ENCODE peak calls at places on chromosomes 5 and 9, in five cellular contexts. E is tibial nerve; Q is dorsolateral prefrontal cortex; R is CD8-positive, alpha-beta T cell; B is stomach. A is an unnamed sample. For H3K27me3, the result is how much of the 10 kb centered on the place peaks cover.

GRCh38 chr5:94467560-94468504 is 150.6 kb downstream of the KIAA0825 start:
- DNase-seq in E (no peak), B (no peak), R (no peak), Q (no peak), A (no peak)

GRCh38 chr9:136014147-136014927 is 53.2 kb upstream of the UBAC1 start:
- DNase-seq in E (no peak), B (no peak), Q (no peak), R (no peak), A (no peak)

GRCh38 chr5:1525624-1525985 is 1.8 kb upstream of the LPCAT1 start:
- DNase-seq in E (peak), Q (no peak), R (no peak), B (peak), A (no peak)

GRCh38 chr5:176857514-176858273 is 41.5 kb downstream of the HK3 start:
- DNase-seq in Q (no peak), R (no peak), E (no peak), B (no peak), A (no peak)

GRCh38 chr5:168939131-168939530 is 360.0 kb upstream of the PANK3 start:
- DNase-seq in R (no peak), Q (no peak), E (no peak), B (no peak), A (no peak)

GRCh38 chr5:68269820-68270219 is 54.3 kb downstream of the PIK3R1 start:
- DNase-seq in E (no peak), B (no peak), Q (no peak), R (no peak), A (no peak)

GRCh38 chr5:132446621-132447020 is 44.0 kb downstream of the IRF1 start:
- DNase-seq in B (peak), E (peak), Q (peak), R (no peak), A (no peak)

GRCh38 chr5:149317281-149318048 is 27.8 kb upstream of the GRPEL2 start:
- DNase-seq in B (peak), Q (no peak), R (peak), E (no peak), A (no peak)

GRCh38 chr5:134583821-134584220 is 48.8 kb downstream of the SAR1B start:
- DNase-seq in E (no peak), B (no peak), R (no peak), Q (no peak), A (no peak)

GRCh38 chr5:9046756-9047481 is 499.0 kb downstream of the SEMA5A start:
- DNase-seq in B (no peak), R (no peak), E (no peak), Q (no peak), A (no peak)

GRCh38 chr9:134025606-134026541 is 593 bp downstream of the BRD3OS start:
- DNase-seq in R (peak), Q (no peak), E (no peak), B (peak), A (peak)

GRCh38 chr9:38066907-38067610 is 2.0 kb downstream of the SHB start:
- DNase-seq in E (no peak), B (peak), R (no peak), Q (no peak), A (no peak)

GRCh38 chr9:215631-216155 is 1.0 kb downstream of the DOCK8 start:
- DNase-seq in R (no peak), B (no peak), E (no peak), Q (no peak), A (no peak)

GRCh38 chr5:130992095-130992494 is 173.0 kb downstream of the HINT1 start:
- DNase-seq in Q (no peak), R (no peak), E (no peak), B (no peak), A (no peak)

GRCh38 chr9:121947683-121948300 is 145.3 kb downstream of the TTLL11 start:
- DNase-seq in E (no peak), Q (no peak), R (no peak), B (no peak), A (no peak)

GRCh38 chr5:36359267-36359666 is 57.6 kb upstream of the RANBP3L start:
- DNase-seq in E (no peak), Q (no peak), R (no peak), B (no peak), A (no peak)

GRCh38 chr5:138240690-138241385 is 27.7 kb upstream of the CDC23 start:
- DNase-seq in Q (no peak), B (no peak), E (no peak), R (no peak), A (no peak)

GRCh38 chr5:113612060-113612496 is 98.6 kb downstream of the YTHDC2 start:
- DNase-seq in B (no peak), Q (no peak), R (no peak), E (no peak), A (no peak)

GRCh38 chr9:107794259-107794658 is 304.7 kb upstream of the KLF4 start:
- DNase-seq in Q (no peak), E (no peak), B (no peak), R (no peak), A (no peak)

GRCh38 chr5:176793343-176793699 is 17.0 kb upstream of the UNC5A start:
- DNase-seq in R (no peak), E (no peak), B (no peak), Q (no peak), A (no peak)

GRCh38 chr9:115109486-115109885 is 8.5 kb downstream of the TNC start:
- DNase-seq in E (no peak), Q (no peak), R (no peak), B (no peak), A (no peak)

GRCh38 chr9:120394058-120394669 is 185.8 kb downstream of the CDK5RAP2 start:
- DNase-seq in Q (no peak), R (no peak), E (no peak), B (no peak), A (no peak)

GRCh38 chr9:99353408-99353807 is 131.3 kb downstream of the SEC61B start:
- DNase-seq in B (no peak), R (no peak), E (no peak), Q (no peak), A (no peak)

GRCh38 chr5:83632874-83633273 is 87.8 kb downstream of the HAPLN1 start:
- DNase-seq in B (no peak), Q (no peak), E (no peak), R (no peak), A (no peak)

GRCh38 chr5:180026725-180027448 is 44.7 kb downstream of the RNF130 start:
- DNase-seq in B (no peak), E (no peak), R (no peak), Q (no peak), A (no peak)

GRCh38 chr5:96582343-96582742 is 79.8 kb upstream of the CAST start:
- DNase-seq in E (no peak), R (no peak), Q (peak), B (no peak), A (no peak)

GRCh38 chr5:161105563-161105962 is 253.6 kb upstream of the ATP10B start:
- DNase-seq in Q (no peak), R (no peak), E (no peak), B (no peak), A (no peak)

GRCh38 chr5:35822541-35822940 is 34.1 kb upstream of the IL7R start:
- DNase-seq in Q (no peak), R (peak), E (no peak), B (no peak), A (no peak)

GRCh38 chr5:170571331-170571731 is 67.5 kb downstream of the KCNIP1 start:
- DNase-seq in E (no peak), Q (no peak), R (no peak), B (no peak), A (no peak)

GRCh38 chr9:134648701-134649525 is 7.3 kb downstream of the COL5A1 start:
- DNase-seq in Q (no peak), E (no peak), R (no peak), B (no peak), A (no peak)

GRCh38 chr5:568809-569208 is 43.3 kb upstream of the CEP72 start:
- DNase-seq in B (no peak), Q (no peak), R (no peak), E (no peak), A (no peak)

DNA sequence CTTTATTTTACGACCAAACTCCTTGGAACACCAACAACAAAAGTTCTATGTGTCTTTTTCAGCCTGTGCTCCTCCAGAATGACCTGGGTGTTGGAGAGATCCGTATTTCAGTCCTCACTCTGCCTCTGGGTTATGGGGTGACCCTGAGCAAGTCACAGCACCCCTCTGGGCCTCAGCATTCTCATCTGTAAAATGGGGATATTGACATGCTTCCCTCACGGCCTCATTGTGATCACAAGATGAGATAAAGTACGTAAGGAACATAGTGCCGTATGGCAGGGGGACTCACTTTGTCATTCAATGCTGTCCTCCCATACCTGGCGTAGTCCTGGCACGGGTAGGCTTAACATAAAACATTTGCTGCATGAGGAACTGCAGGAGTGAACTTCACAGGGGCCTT is 123.0 kb upstream of the HAND1 start:
- DNase-seq in R (no peak), B (no peak), E (no peak), Q (no peak), A (no peak)
- H3K27me3 ChIP-seq in R (under half), B (under half), E (under half), Q (under half), A (under half)

DNA sequence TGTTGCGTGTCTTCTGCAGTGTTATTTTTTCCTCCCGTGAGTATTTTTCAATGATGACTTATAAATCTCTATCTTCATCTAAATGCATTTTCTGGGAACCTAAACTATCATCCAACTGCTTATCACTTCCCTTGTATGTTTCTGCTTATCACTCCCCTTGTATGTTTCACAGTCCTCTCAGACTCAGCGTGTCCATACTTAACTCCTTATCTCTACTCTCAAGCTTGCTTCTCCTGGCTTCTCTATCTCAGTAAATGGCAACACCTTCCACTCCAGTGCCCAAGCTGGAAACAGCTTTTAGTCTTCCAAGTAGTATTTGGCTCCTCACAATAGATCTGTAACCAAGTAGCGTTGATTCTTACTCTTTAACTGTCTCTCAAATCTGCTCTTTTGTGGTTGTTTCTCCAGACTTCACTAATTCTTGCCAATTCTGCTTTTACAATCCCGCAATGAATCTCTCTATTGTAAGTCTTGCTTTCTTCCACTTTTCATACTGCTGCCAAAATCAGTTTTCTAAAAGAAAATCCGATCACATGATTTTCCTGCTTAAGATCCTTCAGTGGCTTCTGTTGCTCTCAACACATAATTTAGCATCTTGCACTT is 33.8 kb upstream of the TXNDC8 start:
- DNase-seq in E (no peak), R (no peak), B (no peak), Q (no peak), A (no peak)
- H3K27me3 ChIP-seq in E (under half), R (under half), B (under half), Q (under half), A (under half)

GRCh38 chr5:54882841-54883240 is 102.6 kb downstream of the ESM1 start:
- DNase-seq in R (no peak), Q (no peak), E (no peak), B (no peak), A (no peak)
- H3K27me3 ChIP-seq in R (under half), Q (under half), E (under half), B (under half), A (under half)

GRCh38 chr9:130955947-130956621 is 17.0 kb upstream of the FIBCD1 start:
- DNase-seq in B (no peak), E (no peak), Q (no peak), R (no peak), A (no peak)

GRCh38 chr9:130957451-130958203 is 18.6 kb upstream of the FIBCD1 start:
- DNase-seq in E (no peak), B (no peak), Q (no peak), R (no peak), A (no peak)

GRCh38 chr9:130954317-130954716 is 15.3 kb upstream of the FIBCD1 start:
- DNase-seq in E (no peak), R (no peak), B (no peak), Q (no peak), A (no peak)

GRCh38 chr9:130959809-130960334 is 20.8 kb upstream of the FIBCD1 start:
- DNase-seq in B (no peak), R (no peak), E (no peak), Q (no peak), A (no peak)

GRCh38 chr9:130956636-130957450 is 17.8 kb upstream of the FIBCD1 start:
- DNase-seq in Q (no peak), B (no peak), R (no peak), E (no peak), A (no peak)
- H3K27me3 ChIP-seq in Q (under half), B (under half), R (under half), E (under half), A (under half)

GRCh38 chr5:141704782-141705297 is 22.8 kb upstream of the ARAP3 start:
- DNase-seq in E (no peak), Q (no peak), B (no peak), R (no peak), A (no peak)

GRCh38 chr5:141701341-141702119 is 19.5 kb upstream of the ARAP3 start:
- DNase-seq in B (no peak), E (no peak), Q (no peak), R (no peak), A (no peak)

GRCh38 chr5:141707535-141707934 is 25.5 kb upstream of the ARAP3 start:
- DNase-seq in B (no peak), E (no peak), Q (no peak), R (no peak), A (no peak)

GRCh38 chr5:141705503-141705902 is 23.5 kb upstream of the ARAP3 start:
- DNase-seq in E (no peak), R (no peak), B (no peak), Q (no peak), A (no peak)

GRCh38 chr5:141703133-141703561 is 21.1 kb upstream of the ARAP3 start:
- DNase-seq in Q (peak), B (no peak), E (no peak), R (no peak), A (no peak)
- H3K27me3 ChIP-seq in Q (under half), B (under half), E (under half), R (under half), A (half or more)

DNA sequence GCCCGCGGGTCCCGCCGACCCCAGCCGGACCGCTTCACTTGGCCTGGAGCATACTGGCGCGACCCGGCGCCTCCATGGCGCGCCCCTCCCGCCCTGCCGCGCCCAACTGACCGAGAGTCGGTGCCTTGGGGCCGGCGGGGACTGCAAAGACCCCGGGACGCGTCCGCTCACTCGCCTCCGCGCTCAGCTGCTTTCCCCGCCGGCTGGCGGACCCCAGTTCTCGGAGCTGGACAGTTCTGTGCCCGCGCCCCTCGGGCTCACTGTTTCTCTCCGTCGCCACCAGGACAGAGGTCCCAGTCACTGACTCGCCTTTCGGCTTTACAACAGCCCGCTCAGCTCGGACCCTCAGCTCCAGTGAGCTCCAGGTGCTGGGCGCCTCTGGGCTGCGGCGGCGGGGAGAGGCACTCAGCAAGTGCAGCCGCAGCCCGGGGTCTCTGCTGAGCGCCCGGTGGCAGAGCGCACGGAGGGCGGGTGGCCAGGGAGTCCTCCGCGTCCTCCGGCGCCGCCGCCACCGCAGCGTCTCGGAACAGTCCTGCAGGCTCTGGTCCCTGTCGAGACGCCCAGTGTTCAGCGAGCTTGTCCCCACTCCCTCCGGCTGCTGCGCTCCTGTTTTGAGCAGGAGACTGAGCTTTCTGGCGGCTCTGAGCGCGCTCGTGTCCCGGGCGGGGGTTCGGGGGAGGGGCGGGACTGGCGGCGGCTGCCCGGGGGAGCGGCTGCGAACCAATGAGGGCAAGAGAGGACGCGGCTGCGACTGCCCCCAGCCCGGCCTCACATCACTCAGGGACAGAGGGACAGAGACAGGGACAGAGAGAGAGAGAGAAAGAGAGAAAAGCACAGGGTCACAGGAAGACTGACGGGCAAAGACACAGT is at the start of gene SMIM32:
- DNase-seq in R (no peak), Q (no peak), B (no peak), E (no peak), A (no peak)
- H3K27me3 ChIP-seq in R (under half), Q (under half), B (under half), E (under half), A (under half)

DNA sequence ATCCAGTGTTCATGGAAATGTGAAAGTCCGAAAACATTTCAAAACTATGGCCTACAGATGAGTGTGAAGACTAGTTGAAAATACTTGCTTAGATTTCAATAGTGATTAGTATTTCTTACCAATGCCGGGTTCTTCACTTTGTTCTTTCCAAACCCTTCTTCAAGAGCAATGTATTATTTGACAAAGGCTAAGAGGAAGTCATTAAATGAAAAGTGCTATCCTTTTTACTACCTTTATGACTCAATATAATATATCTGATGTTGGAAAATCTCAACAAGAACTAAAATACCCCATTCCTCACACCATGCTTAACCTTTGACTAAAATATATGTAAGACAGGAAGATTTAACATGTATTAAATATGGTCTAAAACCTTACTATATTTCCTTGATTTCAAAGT is 6.7 kb upstream of the MIER3 start:
- DNase-seq in Q (no peak), B (no peak), R (no peak), E (no peak), A (no peak)
- H3K27me3 ChIP-seq in Q (under half), B (under half), R (under half), E (under half), A (under half)

GRCh38 chr5:73378070-73378469 is 70.5 kb downstream of the FOXD1 start:
- DNase-seq in E (no peak), B (no peak), R (no peak), Q (no peak), A (no peak)

GRCh38 chr5:73378765-73379164 is 69.8 kb downstream of the FOXD1 start:
- DNase-seq in E (no peak), R (no peak), Q (no peak), B (no peak), A (no peak)

GRCh38 chr5:73380710-73381586 is 67.6 kb downstream of the FOXD1 start:
- DNase-seq in R (no peak), Q (no peak), E (no peak), B (no peak), A (no peak)

GRCh38 chr5:73380052-73380451 is 68.5 kb downstream of the FOXD1 start:
- DNase-seq in B (no peak), R (no peak), Q (no peak), E (peak), A (no peak)

DNA sequence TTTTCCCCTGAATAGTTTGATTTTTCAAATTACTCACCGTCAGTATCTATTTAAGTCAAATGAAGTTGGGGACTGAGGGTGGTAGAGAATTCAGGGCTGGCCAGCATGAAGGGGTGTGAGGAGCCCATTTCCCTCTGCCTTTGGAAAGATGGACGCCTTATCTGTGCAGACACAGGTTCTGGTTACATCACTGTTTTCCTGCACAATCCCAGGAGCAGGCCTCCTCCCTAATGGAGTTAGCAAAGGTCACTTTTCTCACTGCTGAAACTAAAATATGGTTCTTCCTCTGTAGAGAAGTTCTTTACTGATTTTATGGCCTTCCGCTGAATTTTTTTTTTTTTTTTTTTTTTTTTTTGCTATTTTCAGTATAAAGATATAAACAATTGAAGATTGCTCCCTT is 69.1 kb downstream of the FOXD1 start:
- DNase-seq in E (no peak), B (no peak), R (no peak), Q (no peak), A (no peak)
- H3K27me3 ChIP-seq in E (under half), B (half or more), R (under half), Q (under half), A (under half)

DNA sequence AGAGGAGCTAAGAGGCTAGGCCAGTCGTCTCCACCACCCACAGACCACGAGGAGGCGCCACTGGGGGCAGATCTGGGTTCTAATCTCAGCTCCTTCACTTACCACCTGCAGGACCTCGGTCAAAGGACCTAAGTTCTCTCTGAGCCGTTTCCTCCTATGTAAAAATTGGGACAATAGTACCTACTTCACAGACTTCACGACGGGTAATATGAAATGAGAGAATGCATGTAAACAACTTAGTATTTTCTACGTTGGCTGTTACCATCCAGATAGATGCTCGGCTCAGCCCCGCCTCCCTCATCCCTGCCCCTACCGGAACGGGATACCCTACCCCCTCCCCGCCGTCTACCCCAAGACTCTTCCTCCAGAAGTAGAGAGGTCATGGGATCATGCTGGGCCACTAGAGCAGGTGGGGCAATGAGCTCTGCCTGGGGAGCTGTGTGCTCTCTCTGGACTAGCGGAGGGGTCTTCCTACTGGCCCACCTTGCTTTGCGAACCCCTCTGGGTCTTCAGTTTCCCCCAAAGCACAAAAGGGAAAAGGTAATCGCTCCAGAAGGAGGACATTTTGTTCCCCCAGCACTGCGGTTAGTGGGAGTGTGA is 541 bp downstream of the GNPDA1 start:
- DNase-seq in B (peak), Q (peak), E (peak), R (peak), A (no peak)
- H3K27me3 ChIP-seq in B (under half), Q (under half), E (under half), R (under half), A (under half)